ENCODE peak calls at places on chromosomes 2 and 18, in six cellular contexts. T is foreskin fibroblast, H is astrocyte of the spinal cord, S is fibroblast of the aortic adventitia, X is Caco-2, V is IMR-90. Y is an unnamed sample.

GRCh38 chr2:162261032-162261945 is 18.0 kb upstream of the FAP start:
- DNase-seq in T (peak), H (peak), S (peak), X (no peak), V (peak), Y (peak)

GRCh38 chr2:74375838-74376237 is 4.3 kb downstream of the DCTN1 start:
- DNase-seq in T (no peak), H (no peak), S (no peak), X (no peak), V (no peak), Y (no peak)

GRCh38 chr2:216006164-216006663 is 7.1 kb downstream of the MREG start:
- DNase-seq in T (no peak), H (no peak), S (no peak), X (no peak), V (no peak), Y (peak)

GRCh38 chr2:232622563-232622962 is 10.8 kb upstream of the EFHD1 start:
- DNase-seq in T (no peak), H (no peak), S (no peak), X (no peak), V (no peak), Y (no peak)

GRCh38 chr18:50410894-50411293 is 36.0 kb downstream of the SKA1 start:
- DNase-seq in T (peak), H (no peak), S (peak), X (no peak), V (peak), Y (no peak)

GRCh38 chr2:135819211-135819610 is 17.8 kb downstream of the LCT start:
- DNase-seq in T (peak), H (peak), S (peak), X (peak), V (peak), Y (peak)

GRCh38 chr18:11522992-11523391 is 86.4 kb upstream of the SLC35G4 start:
- DNase-seq in T (no peak), H (no peak), S (no peak), X (no peak), V (no peak), Y (no peak)

GRCh38 chr2:53969285-53970094 is 1.3 kb downstream of the PSME4 start:
- DNase-seq in T (peak), H (peak), S (peak), X (peak), V (peak), Y (peak)

GRCh38 chr2:42864641-42865280 is 72.4 kb upstream of the HAAO start:
- DNase-seq in T (no peak), H (no peak), S (no peak), X (no peak), V (no peak), Y (no peak)

GRCh38 chr2:68052717-68053422 is 9.9 kb downstream of the C1D start:
- DNase-seq in T (no peak), H (no peak), S (peak), X (no peak), V (peak), Y (no peak)

GRCh38 chr2:63861220-63861822 is 19.6 kb downstream of the UGP2 start:
- DNase-seq in T (peak), H (peak), S (peak), X (peak), V (peak), Y (peak)

GRCh38 chr2:231932985-231933915 is 7.1 kb upstream of the NPPC start:
- DNase-seq in T (no peak), H (no peak), S (no peak), X (no peak), V (no peak), Y (no peak)

GRCh38 chr2:185074156-185074555 is 475.8 kb downstream of the ZNF804A start:
- DNase-seq in T (no peak), H (no peak), S (no peak), X (no peak), V (no peak), Y (no peak)

GRCh38 chr2:200007291-200007690 is 51.9 kb downstream of the MAIP1 start:
- DNase-seq in T (no peak), H (no peak), S (no peak), X (no peak), V (no peak), Y (no peak)

GRCh38 chr2:235045973-235046343 is 94.1 kb downstream of the SH3BP4 start:
- DNase-seq in T (no peak), H (no peak), S (no peak), X (no peak), V (no peak), Y (no peak)

GRCh38 chr2:20590704-20591515 is 60.0 kb downstream of the HS1BP3 start:
- DNase-seq in T (no peak), H (no peak), S (no peak), X (no peak), V (no peak), Y (no peak)

GRCh38 chr2:43493954-43494353 is 101.9 kb downstream of the THADA start:
- DNase-seq in T (no peak), H (no peak), S (no peak), X (no peak), V (no peak), Y (no peak)

GRCh38 chr2:230443540-230443939 is 27.5 kb downstream of the SP100 start:
- DNase-seq in T (peak), H (peak), S (peak), X (no peak), V (peak), Y (no peak)

GRCh38 chr2:100173907-100174525 is 31.6 kb upstream of the AFF3 start:
- DNase-seq in T (no peak), H (no peak), S (no peak), X (no peak), V (no peak), Y (no peak)

GRCh38 chr2:12717191-12717987 is 653 bp downstream of the TRIB2 start:
- DNase-seq in T (peak), H (peak), S (peak), X (peak), V (peak), Y (peak)

GRCh38 chr2:238388794-238389193 is 37.9 kb upstream of the ASB1 start:
- DNase-seq in T (no peak), H (no peak), S (no peak), X (no peak), V (no peak), Y (no peak)

GRCh38 chr2:150732064-150732463 is 244.6 kb upstream of the RND3 start:
- DNase-seq in T (peak), H (peak), S (peak), X (no peak), V (peak), Y (no peak)

GRCh38 chr2:165762723-165763122 is 31.3 kb downstream of the GALNT3 start:
- DNase-seq in T (no peak), H (no peak), S (no peak), X (no peak), V (no peak), Y (no peak)

GRCh38 chr18:31399336-31400032 is 22.9 kb downstream of the DSG4 start:
- DNase-seq in T (no peak), H (peak), S (no peak), X (peak), V (no peak), Y (no peak)

GRCh38 chr2:172896541-172897144 is 161.0 kb downstream of the RAPGEF4 start:
- DNase-seq in T (no peak), H (no peak), S (no peak), X (no peak), V (no peak), Y (no peak)

GRCh38 chr2:126880262-126880800 is 18.4 kb upstream of the TEX51 start:
- DNase-seq in T (no peak), H (no peak), S (no peak), X (no peak), V (no peak), Y (no peak)

GRCh38 chr2:189534854-189535253 is 45.7 kb downstream of the SLC40A1 start:
- DNase-seq in T (peak), H (peak), S (peak), X (no peak), V (peak), Y (no peak)

GRCh38 chr18:36315736-36316135 is 18.2 kb downstream of the FHOD3 start:
- DNase-seq in T (no peak), H (peak), S (peak), X (no peak), V (peak), Y (no peak)

GRCh38 chr2:71385008-71385407 is 53.4 kb downstream of the ZNF638 start:
- DNase-seq in T (peak), H (peak), S (peak), X (no peak), V (peak), Y (peak)

DNA sequence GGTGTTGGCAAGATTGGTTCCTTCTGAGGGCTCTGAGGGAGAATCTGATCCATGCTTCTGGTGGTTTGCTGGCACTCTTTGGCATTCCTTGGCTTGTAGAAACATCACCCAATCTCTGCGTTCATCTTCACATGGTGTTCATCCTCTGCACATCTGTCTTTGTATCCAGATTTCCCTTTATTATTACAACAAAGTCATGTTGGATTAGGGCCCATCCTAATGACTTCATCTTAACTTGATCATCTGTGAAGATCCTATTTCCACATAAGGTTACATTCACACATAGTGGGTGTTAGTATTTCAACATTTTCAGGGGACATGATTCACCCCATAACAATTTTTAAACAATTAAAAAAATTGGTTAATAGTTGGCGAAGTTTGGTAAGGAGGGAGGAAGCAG is 177.4 kb upstream of the CWC22 start:
- DNase-seq in T (peak), H (peak), S (peak), X (no peak), V (peak), Y (no peak)
- H3K4me3 ChIP-seq in T (no peak), H (no peak), S (no peak), X (no peak), V (no peak), Y (no peak)

GRCh38 chr2:55111230-55111569 is 60.9 kb upstream of the RTN4 start:
- DNase-seq in T (no peak), H (no peak), S (no peak), X (no peak), V (no peak), Y (no peak)

GRCh38 chr2:55112229-55113016 is 62.2 kb upstream of the RTN4 start:
- DNase-seq in T (no peak), H (peak), S (peak), X (no peak), V (peak), Y (no peak)

GRCh38 chr2:55109219-55109891 is 59.1 kb upstream of the RTN4 start:
- DNase-seq in T (peak), H (peak), S (peak), X (peak), V (peak), Y (no peak)

GRCh38 chr2:55113976-55114564 is 63.8 kb upstream of the RTN4 start:
- DNase-seq in T (no peak), H (no peak), S (no peak), X (no peak), V (no peak), Y (no peak)

GRCh38 chr2:55111570-55112228 is 61.4 kb upstream of the RTN4 start:
- DNase-seq in T (peak), H (peak), S (peak), X (no peak), V (peak), Y (peak)
- H3K4me3 ChIP-seq in T (no peak), H (no peak), S (no peak), X (no peak), V (no peak), Y (no peak)

GRCh38 chr2:86790134-86790827 is 432 bp downstream of the CD8A start:
- DNase-seq in T (no peak), H (no peak), S (no peak), X (no peak), V (no peak), Y (no peak)
- H3K4me3 ChIP-seq in T (no peak), H (no peak), S (no peak), X (peak), V (no peak), Y (no peak)

GRCh38 chr18:58104071-58104470 is 60.0 kb downstream of the NEDD4L start:
- DNase-seq in T (no peak), H (no peak), S (no peak), X (no peak), V (no peak), Y (no peak)
- H3K4me3 ChIP-seq in T (no peak), H (no peak), S (no peak), X (no peak), V (no peak), Y (no peak)

DNA sequence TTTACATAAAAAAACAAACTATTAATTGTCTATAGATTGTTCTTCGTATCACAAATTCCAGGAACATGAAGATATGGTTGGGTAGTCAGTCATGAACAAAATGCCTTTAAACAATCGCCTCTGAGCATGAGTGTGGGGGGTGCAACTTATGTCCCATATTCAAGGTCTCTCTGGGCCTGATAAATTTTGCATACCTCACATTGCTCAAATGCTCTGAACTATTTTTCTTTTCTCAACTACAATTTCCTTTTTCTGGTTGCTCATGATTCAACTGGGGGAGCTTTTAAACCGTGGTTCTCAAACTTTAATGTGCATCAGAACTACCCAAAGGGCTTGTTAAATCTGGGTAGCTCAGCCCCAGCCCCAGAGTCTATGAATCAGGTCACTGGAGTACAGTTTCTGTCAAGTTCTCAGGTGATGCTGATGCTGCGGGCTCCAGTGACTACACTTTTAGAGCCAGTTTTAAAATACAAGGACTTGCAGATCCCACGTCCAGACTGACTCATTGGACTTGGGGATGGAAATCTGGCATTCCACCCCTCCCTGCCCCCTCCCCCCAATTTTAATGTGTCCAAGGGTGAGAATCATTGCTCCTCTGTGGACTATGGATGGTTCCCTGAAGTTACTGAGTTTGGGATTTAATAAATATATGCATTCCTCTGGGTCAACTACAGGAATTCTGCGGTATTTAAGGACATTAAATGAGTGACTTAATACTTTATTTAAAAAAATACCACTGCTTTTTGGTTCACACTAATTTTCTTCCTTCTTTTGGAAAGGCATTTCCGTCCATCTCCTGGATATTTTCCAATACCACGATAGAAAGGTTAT is 1.5 kb upstream of the GPD2 start:
- DNase-seq in T (no peak), H (peak), S (peak), X (no peak), V (peak), Y (no peak)
- H3K4me3 ChIP-seq in T (peak), H (no peak), S (no peak), X (peak), V (no peak), Y (no peak)

GRCh38 chr2:239952665-239953417 is 72.3 kb downstream of the NDUFA10 start:
- DNase-seq in T (no peak), H (no peak), S (no peak), X (no peak), V (no peak), Y (no peak)

GRCh38 chr2:239954166-239955085 is 70.7 kb downstream of the NDUFA10 start:
- DNase-seq in T (peak), H (peak), S (peak), X (no peak), V (peak), Y (no peak)

GRCh38 chr2:239951825-239952224 is 73.3 kb downstream of the NDUFA10 start:
- DNase-seq in T (no peak), H (no peak), S (no peak), X (no peak), V (no peak), Y (no peak)

GRCh38 chr2:239952251-239952650 is 72.9 kb downstream of the NDUFA10 start:
- DNase-seq in T (no peak), H (no peak), S (no peak), X (no peak), V (no peak), Y (no peak)

DNA sequence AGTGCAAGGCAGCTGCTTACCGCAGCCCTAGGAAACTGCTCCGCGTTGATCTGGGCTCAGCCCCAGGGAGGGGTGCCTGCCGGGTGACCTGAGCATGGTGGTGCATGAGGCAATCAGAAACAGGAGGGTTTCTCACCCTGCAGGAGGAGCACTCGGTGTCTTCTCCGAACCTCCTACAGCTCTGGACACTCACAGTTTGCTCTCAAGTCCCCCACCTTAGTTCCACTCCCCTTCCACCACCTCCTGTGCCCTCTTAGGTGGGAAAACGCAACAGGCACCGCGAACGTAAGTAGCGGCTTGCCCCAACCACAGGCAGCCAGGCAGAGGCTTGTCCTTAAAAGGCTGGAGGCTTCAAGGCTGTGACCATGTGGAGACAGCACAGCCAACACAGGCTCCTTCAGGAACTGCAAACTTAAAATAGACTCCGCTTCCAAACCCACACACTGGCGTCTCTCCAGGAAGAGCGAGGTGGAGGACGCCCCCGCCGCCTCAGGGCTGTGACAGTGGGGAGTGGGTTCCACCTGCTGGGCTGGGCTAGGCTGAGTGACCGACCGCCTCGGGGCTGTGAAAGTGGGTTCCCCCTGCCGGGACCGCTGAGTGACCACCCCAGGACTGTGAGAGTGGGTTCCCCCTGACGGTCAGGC is 71.6 kb downstream of the NDUFA10 start:
- DNase-seq in T (peak), H (peak), S (peak), X (no peak), V (peak), Y (no peak)
- H3K4me3 ChIP-seq in T (no peak), H (no peak), S (no peak), X (no peak), V (no peak), Y (no peak)

GRCh38 chr2:176039375-176039774 is 37.3 kb upstream of the LNPK start:
- DNase-seq in T (no peak), H (no peak), S (no peak), X (no peak), V (no peak), Y (no peak)
- H3K4me3 ChIP-seq in T (no peak), H (no peak), S (no peak), X (no peak), V (no peak), Y (no peak)

DNA sequence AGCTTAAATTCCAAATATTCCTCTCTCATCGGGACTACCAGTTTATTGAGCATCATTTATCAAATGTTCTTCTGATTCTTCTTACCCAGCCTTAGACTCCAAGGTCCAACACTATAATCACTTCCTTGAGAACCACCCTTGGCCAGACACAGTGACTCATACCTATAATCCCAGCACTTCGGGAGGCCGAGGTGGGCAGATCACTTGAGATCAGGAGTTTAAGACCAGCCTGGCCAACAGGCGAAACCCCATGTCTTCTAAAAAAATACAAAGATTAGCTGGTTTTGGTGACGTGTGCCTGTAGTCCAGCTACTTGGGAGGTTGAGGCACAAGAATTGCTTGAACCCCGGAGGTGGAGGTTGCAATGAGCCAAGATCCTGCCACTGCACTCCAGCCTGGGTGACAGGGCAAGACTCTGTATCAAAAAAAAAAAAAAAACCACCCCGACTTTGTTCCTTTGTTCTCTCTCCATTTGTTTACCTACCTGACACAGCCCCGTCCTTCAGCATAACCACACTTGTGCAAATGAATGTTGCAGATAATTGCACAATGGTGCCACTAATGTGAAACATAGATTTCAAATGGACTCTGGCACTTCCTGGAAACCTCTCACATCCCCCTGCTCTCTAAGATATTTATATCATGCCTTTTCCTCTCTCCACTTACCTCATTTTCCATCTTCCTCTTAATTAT is 38.9 kb upstream of the LPIN2 start:
- DNase-seq in T (no peak), H (no peak), S (no peak), X (peak), V (no peak), Y (no peak)
- H3K4me3 ChIP-seq in T (no peak), H (no peak), S (no peak), X (no peak), V (no peak), Y (no peak)

GRCh38 chr2:1891971-1892486 is 147.7 kb upstream of the PXDN start:
- DNase-seq in T (no peak), H (peak), S (no peak), X (no peak), V (no peak), Y (no peak)
- H3K4me3 ChIP-seq in T (no peak), H (no peak), S (no peak), X (no peak), V (no peak), Y (no peak)

Y was measured in A673.